ENCODE peak calls at places on chromosomes 7 and 10, in four cellular contexts. E is GM12878, L is K562, Q is HepG2. W is an unnamed sample.

GRCh38 chr10:79146611-79147130 is 77.9 kb downstream of the ZMIZ1 start:
- DNase-seq in E (no peak), L (no peak), Q (no peak), W (no peak)

GRCh38 chr7:30146127-30146612 is 11.4 kb downstream of the MTURN start:
- DNase-seq in E (no peak), L (peak; percentile 94), Q (no peak), W (no peak)

GRCh38 chr7:44051611-44052220 is 7.2 kb downstream of the DBNL start:
- DNase-seq in E (no peak), L (no peak), Q (no peak), W (no peak)

GRCh38 chr10:115827180-115827579 is 445.8 kb downstream of the GFRA1 start:
- DNase-seq in E (no peak), L (no peak), Q (no peak), W (no peak)

GRCh38 chr7:119761776-119762175 is 511.2 kb upstream of the KCND2 start:
- DNase-seq in E (no peak), L (no peak), Q (no peak), W (no peak)

GRCh38 chr10:69051303-69051702 is 36.6 kb upstream of the SRGN start:
- DNase-seq in E (no peak), L (no peak), Q (no peak), W (no peak)

GRCh38 chr10:100518761-100519241 is 860 bp downstream of the SEC31B start:
- DNase-seq in E (no peak), L (peak; percentile 43), Q (peak; percentile 65), W (peak; percentile 69)

GRCh38 chr10:73439605-73440298 is 6.4 kb upstream of the MSS51 start:
- DNase-seq in E (no peak), L (no peak), Q (no peak), W (no peak)

GRCh38 chr7:44325181-44325671 is at the start of gene CAMK2B:
- DNase-seq in E (no peak), L (no peak), Q (no peak), W (no peak)

GRCh38 chr10:88278912-88279311 is 304.2 kb downstream of the RNLS start:
- DNase-seq in E (no peak), L (no peak), Q (no peak), W (no peak)

GRCh38 chr10:86613905-86614304 is 40.4 kb upstream of the OPN4 start:
- DNase-seq in E (no peak), L (no peak), Q (no peak), W (no peak)

GRCh38 chr10:21953585-21954057 is 49.9 kb downstream of the DNAJC1 start:
- DNase-seq in E (no peak), L (peak; percentile 53), Q (peak; percentile 36), W (no peak)

GRCh38 chr10:45373783-45374450 is at the start of gene ALOX5:
- DNase-seq in E (no peak), L (peak; percentile 93), Q (no peak), W (peak; percentile 71)

GRCh38 chr7:140571537-140572122 is 69.0 kb downstream of the DENND2A start:
- DNase-seq in E (no peak), L (no peak), Q (no peak), W (no peak)

GRCh38 chr10:96922978-96923948 is 91.2 kb downstream of the LCOR start:
- DNase-seq in E (no peak), L (no peak), Q (no peak), W (no peak)

GRCh38 chr7:88789480-88790064 is 6.0 kb downstream of the TEX47 start:
- DNase-seq in E (no peak), L (peak; percentile 9), Q (no peak), W (no peak)

GRCh38 chr7:6227294-6227846 is 45.1 kb downstream of the CYTH3 start:
- DNase-seq in E (no peak), L (no peak), Q (no peak), W (no peak)

GRCh38 chr10:70479161-70479531 is 579 bp downstream of the PALD1 start:
- DNase-seq in E (no peak), L (no peak), Q (no peak), W (no peak)

GRCh38 chr7:77441046-77441445 is 24.9 kb upstream of the GSAP start:
- DNase-seq in E (no peak), L (no peak), Q (no peak), W (no peak)

GRCh38 chr10:47333532-47333931 is 11.3 kb downstream of the GDF2 start:
- DNase-seq in E (no peak), L (no peak), Q (no peak), W (no peak)

GRCh38 chr10:109475704-109476103 is 447.6 kb downstream of the XPNPEP1 start:
- DNase-seq in E (no peak), L (no peak), Q (no peak), W (no peak)

GRCh38 chr7:102873470-102874165 is 39.2 kb upstream of the LRRC17 start:
- DNase-seq in E (no peak), L (no peak), Q (no peak), W (no peak)

GRCh38 chr7:102864958-102865357 is 47.8 kb upstream of the LRRC17 start:
- DNase-seq in E (no peak), L (no peak), Q (no peak), W (no peak)

GRCh38 chr7:102872460-102872859 is 40.3 kb upstream of the LRRC17 start:
- DNase-seq in E (no peak), L (no peak), Q (no peak), W (no peak)

GRCh38 chr7:102866480-102866879 is 46.3 kb upstream of the LRRC17 start:
- DNase-seq in E (no peak), L (no peak), Q (no peak), W (no peak)

GRCh38 chr7:102869195-102869594 is 43.6 kb upstream of the LRRC17 start:
- DNase-seq in E (no peak), L (no peak), Q (peak; percentile 24), W (no peak)
- TF ChIP-seq TCF7 in E (no peak), L (no peak), Q (no peak), W (no peak)

GRCh38 chr7:100839361-100839760 is 12.0 kb upstream of the EPHB4 start:
- DNase-seq in E (no peak), L (no peak), Q (no peak), W (no peak)

GRCh38 chr7:100837099-100837836 is 9.9 kb upstream of the EPHB4 start:
- DNase-seq in E (peak; percentile 31), L (peak; percentile 87), Q (no peak), W (peak; percentile 93)

GRCh38 chr7:100836812-100837098 is 9.4 kb upstream of the EPHB4 start:
- DNase-seq in E (no peak), L (no peak), Q (no peak), W (no peak)

GRCh38 chr7:100832281-100832633 is 4.9 kb upstream of the EPHB4 start:
- DNase-seq in E (no peak), L (no peak), Q (no peak), W (no peak)

DNA sequence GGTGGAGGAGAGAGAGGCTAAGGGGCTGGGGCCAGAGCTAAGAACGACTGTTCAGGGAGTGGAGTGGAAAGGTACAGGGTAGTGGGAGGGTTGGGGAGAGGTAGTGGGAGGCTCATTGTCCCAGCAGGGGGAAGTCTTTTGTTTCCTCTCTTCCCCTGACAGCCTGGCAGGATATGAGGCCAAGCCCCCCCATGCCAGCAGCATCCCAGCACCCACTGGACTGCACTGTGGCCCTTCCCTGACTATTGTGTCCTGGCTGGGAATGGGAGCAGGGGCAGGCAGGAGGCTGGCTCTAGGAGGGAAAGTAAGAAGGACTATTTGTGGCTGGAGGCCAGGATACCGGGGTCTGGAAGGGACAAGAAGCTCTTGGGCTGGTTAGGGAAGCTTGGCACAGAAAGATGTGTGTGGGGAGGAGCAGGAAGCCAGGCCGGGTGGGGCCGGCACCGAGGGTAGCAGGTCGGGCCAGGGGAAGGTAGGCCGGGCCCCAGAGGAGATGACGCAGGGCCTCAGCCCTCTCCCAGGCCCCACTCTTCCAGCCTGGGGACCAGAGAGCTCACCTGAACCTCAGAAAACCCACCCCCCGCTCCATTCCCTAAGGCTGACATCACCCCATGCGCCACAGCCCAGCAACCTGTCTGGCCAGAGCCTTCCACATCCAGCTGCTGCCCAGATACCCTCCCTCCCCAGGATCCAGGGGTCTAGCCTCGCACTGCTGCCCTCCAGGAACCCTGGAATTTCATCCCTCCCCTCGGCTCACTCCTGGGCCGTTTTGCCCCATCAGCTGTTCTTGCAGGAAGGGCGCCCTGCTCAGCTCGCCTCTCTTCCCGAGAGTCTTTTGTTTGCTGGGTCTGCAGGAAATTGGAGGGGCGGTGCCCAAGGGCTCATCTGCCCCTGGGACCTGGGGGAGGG is 8.8 kb upstream of the EPHB4 start:
- DNase-seq in E (no peak), L (no peak), Q (no peak), W (peak; percentile 91)
- TF ChIP-seq TCF7 in E (no peak), L (no peak), Q (no peak), W (no peak)

GRCh38 chr7:4613855-4614548 is 68.1 kb upstream of the FOXK1 start:
- DNase-seq in E (no peak), L (no peak), Q (no peak), W (no peak)
- TF ChIP-seq TCF7 in E (no peak), L (no peak), Q (no peak), W (no peak)

GRCh38 chr10:122233857-122234348 is 37.2 kb upstream of the BTBD16 start:
- DNase-seq in E (no peak), L (no peak), Q (no peak), W (no peak)

GRCh38 chr10:122230222-122230621 is 40.9 kb upstream of the BTBD16 start:
- DNase-seq in E (no peak), L (no peak), Q (no peak), W (no peak)

GRCh38 chr10:122229678-122230077 is 41.4 kb upstream of the BTBD16 start:
- DNase-seq in E (no peak), L (no peak), Q (no peak), W (no peak)

GRCh38 chr10:122234416-122234815 is 36.7 kb upstream of the BTBD16 start:
- DNase-seq in E (no peak), L (no peak), Q (no peak), W (no peak)

GRCh38 chr10:122232781-122233180 is 38.3 kb upstream of the BTBD16 start:
- DNase-seq in E (no peak), L (no peak), Q (no peak), W (no peak)
- TF ChIP-seq TCF7 in E (no peak), L (no peak), Q (no peak), W (no peak)

GRCh38 chr7:95595825-95596182 is 512 bp downstream of the PDK4 start:
- DNase-seq in E (no peak), L (no peak), Q (no peak), W (no peak)

GRCh38 chr7:95598511-95598910 is 2.2 kb upstream of the PDK4 start:
- DNase-seq in E (no peak), L (no peak), Q (no peak), W (no peak)

GRCh38 chr7:95599069-95599468 is 2.8 kb upstream of the PDK4 start:
- DNase-seq in E (no peak), L (no peak), Q (no peak), W (no peak)

GRCh38 chr7:95594185-95594584 is 2.1 kb downstream of the PDK4 start:
- DNase-seq in E (no peak), L (no peak), Q (no peak), W (no peak)

GRCh38 chr7:95596183-95597135 is at the start of gene PDK4:
- DNase-seq in E (no peak), L (peak; percentile 12), Q (no peak), W (peak; percentile 67)
- TF ChIP-seq TCF7 in E (no peak), L (no peak), Q (no peak), W (no peak)